ENCODE peak calls at places on chromosomes 16 and 17, in ten cellular contexts. M is EL; L is HCEC 1CT; S is Calu3; U is CD8-positive, alpha-beta T cell; Z is HTR-8/SVneo; H is AML-193; V is neural crest cell; T is dorsolateral prefrontal cortex; X is activated T-cell treated with anti-CD3 and anti-CD28 coated beads for 4 hours. D is an unnamed sample.

GRCh38 chr16:89912627-89913026 is 6.0 kb upstream of the MC1R start:
- DNase-seq in M (no peak), L (no peak), S (no peak), U (no peak), Z (no peak), H (no peak), V (no peak), T (no peak), X (no peak), D (no peak)

GRCh38 chr17:37789166-37789565 is 44.3 kb upstream of the HNF1B start:
- DNase-seq in M (no peak), L (no peak), S (no peak), U (no peak), Z (no peak), H (no peak), V (no peak), T (no peak), X (no peak), D (peak; percentile 31)

GRCh38 chr16:55663225-55663624 is 7.4 kb downstream of the SLC6A2 start:
- DNase-seq in M (no peak), L (no peak), S (no peak), U (no peak), Z (no peak), H (no peak), V (no peak), T (no peak), X (no peak), D (no peak)

GRCh38 chr17:27384721-27385120 is 71.5 kb upstream of the KSR1 start:
- DNase-seq in M (no peak), L (no peak), S (no peak), U (no peak), Z (no peak), H (no peak), V (no peak), T (no peak), X (no peak), D (no peak)

GRCh38 chr16:67082891-67083290 is 26.9 kb upstream of the PHAF1 start:
- DNase-seq in M (peak; percentile 31), L (no peak), S (no peak), U (no peak), Z (no peak), H (no peak), V (no peak), T (no peak), X (no peak), D (no peak)

GRCh38 chr17:57557793-57558681 is 187.1 kb downstream of the CCDC182 start:
- DNase-seq in M (peak; percentile 93), L (peak; percentile 72), S (peak; percentile 6), U (no peak), Z (peak; percentile 98), H (no peak), V (no peak), T (no peak), X (no peak), D (no peak)

GRCh38 chr17:68705331-68706166 is 104.4 kb upstream of the FAM20A start:
- DNase-seq in M (peak; percentile 57), L (peak; percentile 29), S (no peak), U (no peak), Z (no peak), H (no peak), V (no peak), T (no peak), X (no peak), D (no peak)

GRCh38 chr17:79137791-79138190 is 63.2 kb downstream of the ENGASE start:
- DNase-seq in M (no peak), L (no peak), S (no peak), U (no peak), Z (no peak), H (no peak), V (no peak), T (peak; percentile 73), X (no peak), D (no peak)

GRCh38 chr16:84184775-84185174 is 2.1 kb downstream of the TAF1C start:
- DNase-seq in M (no peak), L (no peak), S (no peak), U (no peak), Z (no peak), H (no peak), V (no peak), T (no peak), X (no peak), D (no peak)

GRCh38 chr16:82580293-82580900 is 46.4 kb upstream of the CDH13 start:
- DNase-seq in M (peak; percentile 9), L (peak; percentile 23), S (peak; percentile 16), U (no peak), Z (peak; percentile 12), H (peak; percentile 10), V (no peak), T (peak; percentile 60), X (no peak), D (peak; percentile 27)

GRCh38 chr16:23786964-23787571 is 32.2 kb downstream of the CHP2 start:
- DNase-seq in M (no peak), L (no peak), S (no peak), U (no peak), Z (no peak), H (no peak), V (no peak), T (no peak), X (no peak), D (no peak)

GRCh38 chr17:17783825-17784598 is 52.8 kb downstream of the SREBF1 start:
- DNase-seq in M (no peak), L (no peak), S (no peak), U (peak; percentile 47), Z (no peak), H (no peak), V (peak; percentile 17), T (peak; percentile 60), X (no peak), D (peak; percentile 23)

GRCh38 chr17:52148969-52149351 is 9.6 kb downstream of the CA10 start:
- DNase-seq in M (no peak), L (no peak), S (peak; percentile 75), U (no peak), Z (no peak), H (no peak), V (no peak), T (no peak), X (no peak), D (no peak)

GRCh38 chr17:13626703-13627102 is 25.0 kb upstream of the HS3ST3A1 start:
- DNase-seq in M (peak; percentile 78), L (peak; percentile 83), S (no peak), U (no peak), Z (peak; percentile 36), H (no peak), V (no peak), T (no peak), X (no peak), D (no peak)

GRCh38 chr17:1055751-1056645 is 59.1 kb downstream of the TIMM22 start:
- DNase-seq in M (peak; percentile 59), L (peak; percentile 19), S (peak; percentile 46), U (peak; percentile 43), Z (peak; percentile 78), H (no peak), V (peak; percentile 76), T (peak; percentile 71), X (peak; percentile 21), D (no peak)

GRCh38 chr16:86642084-86642483 is 63.7 kb downstream of the FOXL1 start:
- DNase-seq in M (no peak), L (no peak), S (no peak), U (no peak), Z (no peak), H (no peak), V (no peak), T (no peak), X (no peak), D (no peak)

GRCh38 chr17:38460716-38461650 is 32.7 kb downstream of the ARHGAP23 start:
- DNase-seq in M (no peak), L (no peak), S (no peak), U (no peak), Z (no peak), H (no peak), V (no peak), T (no peak), X (no peak), D (no peak)

GRCh38 chr17:74212262-74212912 is 984 bp upstream of the TTYH2 start:
- DNase-seq in M (peak; percentile 47), L (peak; percentile 4), S (no peak), U (peak; percentile 22), Z (no peak), H (no peak), V (no peak), T (no peak), X (no peak), D (no peak)

GRCh38 chr17:44200478-44201155 is 933 bp upstream of the ATXN7L3 start:
- DNase-seq in M (no peak), L (no peak), S (no peak), U (no peak), Z (peak; percentile 38), H (no peak), V (no peak), T (no peak), X (no peak), D (peak; percentile 24)

GRCh38 chr17:62631936-62632924 is 4.8 kb downstream of the MRC2 start:
- DNase-seq in M (no peak), L (no peak), S (no peak), U (no peak), Z (no peak), H (no peak), V (no peak), T (no peak), X (no peak), D (no peak)

GRCh38 chr17:43540821-43541674 is 5.1 kb downstream of the ETV4 start:
- DNase-seq in M (no peak), L (no peak), S (no peak), U (no peak), Z (no peak), H (no peak), V (no peak), T (no peak), X (no peak), D (no peak)

GRCh38 chr17:46053911-46054534 is 55.0 kb downstream of the STH start:
- DNase-seq in M (peak; percentile 71), L (peak; percentile 42), S (no peak), U (no peak), Z (no peak), H (no peak), V (no peak), T (no peak), X (no peak), D (no peak)

GRCh38 chr17:58330997-58331814 is 2.6 kb upstream of the TSPOAP1 start:
- DNase-seq in M (no peak), L (no peak), S (no peak), U (peak; percentile 81), Z (no peak), H (peak; percentile 75), V (no peak), T (peak; percentile 38), X (peak; percentile 78), D (peak; percentile 52)

GRCh38 chr17:74192950-74193781 is 10.3 kb upstream of the RPL38 start:
- DNase-seq in M (no peak), L (peak; percentile 90), S (no peak), U (no peak), Z (no peak), H (peak; percentile 75), V (no peak), T (no peak), X (no peak), D (peak; percentile 82)

GRCh38 chr17:10316986-10317834 is 55.6 kb downstream of the MYH13 start:
- DNase-seq in M (peak; percentile 60), L (no peak), S (no peak), U (no peak), Z (peak; percentile 55), H (peak; percentile 14), V (peak; percentile 50), T (peak; percentile 52), X (no peak), D (peak; percentile 42)

GRCh38 chr17:77441130-77441920 is 300.6 kb downstream of the SEC14L1 start:
- DNase-seq in M (no peak), L (no peak), S (no peak), U (peak; percentile 75), Z (no peak), H (peak; percentile 91), V (no peak), T (no peak), X (peak; percentile 52), D (peak; percentile 63)

GRCh38 chr17:68297168-68297567 is 5.9 kb downstream of the ARSG start:
- DNase-seq in M (no peak), L (no peak), S (no peak), U (no peak), Z (no peak), H (peak; percentile 61), V (no peak), T (no peak), X (no peak), D (no peak)

GRCh38 chr17:80730739-80731138 is 186.1 kb downstream of the RPTOR start:
- DNase-seq in M (no peak), L (no peak), S (no peak), U (no peak), Z (no peak), H (no peak), V (no peak), T (no peak), X (no peak), D (no peak)